ENCODE peak calls at places on chromosomes 12 and 14, in four cellular contexts. One of them, this sample, is unnamed. For H3K36me3, the result is how much of the 10 kb centered on the place peaks cover.

GRCh38 chr14:82009076-82009475 is 475.4 kb upstream of the SEL1L start:
- DNase-seq in neuronal stem cell: no peak
- DNase-seq in mesenchymal stem cell: no peak
- DNase-seq in mesendoderm: peak
- DNase-seq in this sample: no peak

GRCh38 chr14:96363751-96364336 is 518 bp downstream of the GSKIP start:
- DNase-seq in mesenchymal stem cell: peak
- DNase-seq in mesendoderm: peak
- DNase-seq in neuronal stem cell: no peak
- DNase-seq in this sample: peak

GRCh38 chr14:62143235-62143634 is 381.0 kb downstream of the SNAPC1 start:
- DNase-seq in neuronal stem cell: no peak
- DNase-seq in mesenchymal stem cell: no peak
- DNase-seq in mesendoderm: no peak
- DNase-seq in this sample: no peak

GRCh38 chr12:42744539-42745156 is 155.1 kb upstream of the PRICKLE1 start:
- DNase-seq in neuronal stem cell: no peak
- DNase-seq in mesendoderm: peak
- DNase-seq in mesenchymal stem cell: peak
- DNase-seq in this sample: peak

GRCh38 chr12:111773801-111774551 is 7.2 kb downstream of the ALDH2 start:
- DNase-seq in neuronal stem cell: no peak
- DNase-seq in mesenchymal stem cell: peak
- DNase-seq in mesendoderm: no peak
- DNase-seq in this sample: peak

GRCh38 chr12:54379401-54380201 is 4.9 kb downstream of the ZNF385A start:
- DNase-seq in mesenchymal stem cell: peak
- DNase-seq in neuronal stem cell: peak
- DNase-seq in mesendoderm: peak
- DNase-seq in this sample: peak

GRCh38 chr12:122449317-122449716 is 26.8 kb upstream of the CLIP1 start:
- DNase-seq in neuronal stem cell: no peak
- DNase-seq in mesenchymal stem cell: peak
- DNase-seq in mesendoderm: no peak
- DNase-seq in this sample: peak

GRCh38 chr12:45611495-45611894 is 118.0 kb upstream of the ARID2 start:
- DNase-seq in mesenchymal stem cell: no peak
- DNase-seq in neuronal stem cell: no peak
- DNase-seq in mesendoderm: no peak
- DNase-seq in this sample: no peak

GRCh38 chr12:132056320-132056719 is 87.8 kb downstream of the DDX51 start:
- DNase-seq in mesendoderm: no peak
- DNase-seq in mesenchymal stem cell: no peak
- DNase-seq in neuronal stem cell: no peak
- DNase-seq in this sample: no peak

GRCh38 chr12:47270782-47271664 is 191.3 kb upstream of the AMIGO2 start:
- DNase-seq in mesendoderm: no peak
- DNase-seq in neuronal stem cell: no peak
- DNase-seq in mesenchymal stem cell: peak
- DNase-seq in this sample: no peak

GRCh38 chr12:103540319-103540718 is 44.6 kb upstream of the C12orf42 start:
- DNase-seq in mesendoderm: no peak
- DNase-seq in neuronal stem cell: no peak
- DNase-seq in mesenchymal stem cell: no peak
- DNase-seq in this sample: no peak

GRCh38 chr12:130334937-130335336 is 2.8 kb upstream of the PIWIL1 start:
- DNase-seq in mesendoderm: peak
- DNase-seq in mesenchymal stem cell: no peak
- DNase-seq in neuronal stem cell: no peak
- DNase-seq in this sample: no peak

GRCh38 chr14:47539065-47539464 is 136.3 kb downstream of the MDGA2 start:
- DNase-seq in neuronal stem cell: no peak
- DNase-seq in mesendoderm: peak
- DNase-seq in mesenchymal stem cell: peak
- DNase-seq in this sample: peak

GRCh38 chr14:31692376-31692781 is 131.2 kb downstream of the NUBPL start:
- DNase-seq in neuronal stem cell: no peak
- DNase-seq in mesendoderm: no peak
- DNase-seq in mesenchymal stem cell: peak
- DNase-seq in this sample: no peak

GRCh38 chr12:54000105-54000773 is at the start of gene HOXC9:
- DNase-seq in mesenchymal stem cell: no peak
- DNase-seq in mesendoderm: no peak
- DNase-seq in neuronal stem cell: no peak
- DNase-seq in this sample: peak

GRCh38 chr12:49518914-49519573 is 19.8 kb upstream of the KCNH3 start:
- DNase-seq in mesendoderm: no peak
- DNase-seq in neuronal stem cell: no peak
- DNase-seq in mesenchymal stem cell: peak
- DNase-seq in this sample: no peak

GRCh38 chr14:50832935-50833607 is 2.1 kb upstream of the NIN start:
- DNase-seq in neuronal stem cell: no peak
- DNase-seq in mesenchymal stem cell: peak
- DNase-seq in mesendoderm: no peak
- DNase-seq in this sample: no peak

GRCh38 chr14:69987416-69988144 is 108.4 kb downstream of the SMOC1 start:
- DNase-seq in neuronal stem cell: peak
- DNase-seq in mesendoderm: no peak
- DNase-seq in mesenchymal stem cell: no peak
- DNase-seq in this sample: no peak

GRCh38 chr12:50507930-50508329 is 3.1 kb downstream of the DIP2B start:
- DNase-seq in neuronal stem cell: no peak
- DNase-seq in mesendoderm: no peak
- DNase-seq in mesenchymal stem cell: no peak
- DNase-seq in this sample: no peak

GRCh38 chr12:104462931-104463339 is 6.2 kb downstream of the CHST11 start:
- DNase-seq in mesendoderm: no peak
- DNase-seq in neuronal stem cell: no peak
- DNase-seq in mesenchymal stem cell: peak
- DNase-seq in this sample: no peak

GRCh38 chr14:47332939-47333338 is 342.5 kb downstream of the MDGA2 start:
- DNase-seq in mesenchymal stem cell: no peak
- DNase-seq in mesendoderm: no peak
- DNase-seq in neuronal stem cell: no peak
- DNase-seq in this sample: no peak

GRCh38 chr14:70664698-70665447 is 23.2 kb downstream of the TTC9 start:
- DNase-seq in mesendoderm: no peak
- DNase-seq in neuronal stem cell: no peak
- DNase-seq in mesenchymal stem cell: no peak
- DNase-seq in this sample: no peak

GRCh38 chr14:103273145-103273846 is 60.7 kb upstream of the EIF5 start:
- DNase-seq in mesenchymal stem cell: no peak
- DNase-seq in mesendoderm: no peak
- DNase-seq in neuronal stem cell: no peak
- DNase-seq in this sample: no peak

GRCh38 chr12:51714666-51715065 is 123.6 kb downstream of the SCN8A start:
- DNase-seq in mesenchymal stem cell: peak
- DNase-seq in mesendoderm: peak
- DNase-seq in neuronal stem cell: no peak
- DNase-seq in this sample: no peak

GRCh38 chr12:113207621-113208040 is 13.6 kb upstream of the TPCN1 start:
- DNase-seq in mesendoderm: no peak
- DNase-seq in mesenchymal stem cell: peak
- DNase-seq in neuronal stem cell: no peak
- DNase-seq in this sample: no peak
- H3K36me3 ChIP-seq in mesendoderm: under half
- H3K36me3 ChIP-seq in mesenchymal stem cell: under half
- H3K36me3 ChIP-seq in neuronal stem cell: under half
- H3K36me3 ChIP-seq in this sample: under half

GRCh38 chr12:124863409-124864325 is at the start of gene SCARB1:
- DNase-seq in neuronal stem cell: peak
- DNase-seq in mesenchymal stem cell: peak
- DNase-seq in mesendoderm: peak
- DNase-seq in this sample: peak
- H4K8ac ChIP-seq in neuronal stem cell: no peak
- H4K8ac ChIP-seq in mesenchymal stem cell: peak
- H4K8ac ChIP-seq in mesendoderm: no peak
- H4K8ac ChIP-seq in this sample: peak

GRCh38 chr12:67269632-67270578 is 747 bp downstream of the CAND1 start:
- DNase-seq in mesenchymal stem cell: no peak
- DNase-seq in neuronal stem cell: no peak
- DNase-seq in mesendoderm: peak
- DNase-seq in this sample: peak
- H3K4me3 ChIP-seq in mesenchymal stem cell: peak
- H3K4me3 ChIP-seq in neuronal stem cell: peak
- H3K4me3 ChIP-seq in mesendoderm: peak
- H3K4me3 ChIP-seq in this sample: peak

DNA sequence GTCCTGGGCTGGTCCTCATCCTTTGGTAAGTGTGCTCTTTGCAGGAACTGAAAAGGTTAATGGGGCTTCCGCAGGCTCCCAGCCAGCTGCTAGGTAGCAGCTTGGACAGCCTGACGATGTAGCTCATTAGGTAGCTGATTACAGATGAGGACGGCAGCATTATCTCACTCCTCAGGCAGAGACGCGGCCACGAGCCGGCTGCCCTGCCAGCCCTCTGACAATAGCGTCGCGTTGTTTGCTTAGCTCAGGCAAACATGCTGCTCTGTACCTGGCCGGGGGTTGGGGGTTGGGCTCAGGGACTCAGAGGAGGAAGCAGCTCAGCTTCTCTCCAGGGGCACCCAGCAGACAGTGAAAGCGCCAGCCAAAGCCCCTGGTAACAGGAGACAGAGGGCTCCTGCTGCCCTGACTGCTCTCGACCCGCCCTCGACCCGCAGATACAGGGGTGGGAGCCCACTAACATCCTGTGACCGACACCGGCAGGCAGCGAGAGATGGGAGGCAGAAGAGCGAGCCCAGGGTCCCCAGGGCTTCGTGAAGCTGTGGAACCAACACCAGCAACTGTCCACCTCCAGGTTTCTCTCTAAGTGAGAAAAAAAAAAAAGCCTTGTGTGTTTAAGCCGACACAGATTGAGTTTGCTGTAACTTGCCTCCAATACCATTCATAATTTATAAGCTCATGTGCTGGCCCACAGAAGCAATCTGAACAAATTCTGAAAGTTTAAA is 53.4 kb upstream of the DLK1 start:
- DNase-seq in mesendoderm: peak
- DNase-seq in mesenchymal stem cell: no peak
- DNase-seq in neuronal stem cell: no peak
- DNase-seq in this sample: no peak
- H3K36me3 ChIP-seq in mesendoderm: under half
- H3K36me3 ChIP-seq in mesenchymal stem cell: under half
- H3K36me3 ChIP-seq in neuronal stem cell: under half
- H3K36me3 ChIP-seq in this sample: under half

This sample was measured in trophoblast cell.